ENCODE peak calls at places on chromosomes 5 and 9, in six cellular contexts. L is pancreas; U is lung; A is heart left ventricle; F is prostate gland; X is CD4-positive, CD25-positive, alpha-beta regulatory T cell. E is an unnamed sample.

GRCh38 chr5:15496886-15497285 is 3.1 kb upstream of the FBXL7 start:
- DNase-seq in L (no peak), U (no peak), A (no peak), F (no peak), X (no peak), E (no peak)

GRCh38 chr5:44245936-44246335 is 143.3 kb downstream of the FGF10 start:
- DNase-seq in L (no peak), U (no peak), A (no peak), F (no peak), X (no peak), E (no peak)

GRCh38 chr9:130835441-130836298 is 616 bp downstream of the ABL1 start:
- DNase-seq in L (peak; percentile 35), U (no peak), A (peak; percentile 67), F (no peak), X (no peak), E (no peak)

GRCh38 chr5:123039673-123040072 is 3.1 kb upstream of the PPIC start:
- DNase-seq in L (no peak), U (no peak), A (no peak), F (no peak), X (no peak), E (no peak)

GRCh38 chr9:16069671-16070586 is 517.1 kb downstream of the CCDC171 start:
- DNase-seq in L (no peak), U (no peak), A (no peak), F (no peak), X (no peak), E (no peak)

GRCh38 chr5:149685494-149685893 is 44.6 kb upstream of the PPARGC1B start:
- DNase-seq in L (no peak), U (no peak), A (no peak), F (no peak), X (no peak), E (no peak)

GRCh38 chr9:21549890-21550289 is 67.8 kb upstream of the IFNE start:
- DNase-seq in L (no peak), U (no peak), A (no peak), F (no peak), X (no peak), E (no peak)

GRCh38 chr9:73548201-73548600 is 396.5 kb downstream of the ANXA1 start:
- DNase-seq in L (no peak), U (no peak), A (no peak), F (no peak), X (no peak), E (peak; percentile 28)

GRCh38 chr5:155700333-155700732 is 626.6 kb upstream of the SGCD start:
- DNase-seq in L (no peak), U (no peak), A (no peak), F (no peak), X (no peak), E (no peak)

GRCh38 chr5:5589857-5590256 is 167.4 kb downstream of the ICE1 start:
- DNase-seq in L (no peak), U (no peak), A (no peak), F (no peak), X (no peak), E (no peak)
- H3K4me1 ChIP-seq in L (no peaks in the 10 kb centered on the region), U (no peaks in the 10 kb centered on the region), A (no peaks in the 10 kb centered on the region), F (no peaks in the 10 kb centered on the region), X (no peaks in the 10 kb centered on the region), E (no peaks in the 10 kb centered on the region)

DNA sequence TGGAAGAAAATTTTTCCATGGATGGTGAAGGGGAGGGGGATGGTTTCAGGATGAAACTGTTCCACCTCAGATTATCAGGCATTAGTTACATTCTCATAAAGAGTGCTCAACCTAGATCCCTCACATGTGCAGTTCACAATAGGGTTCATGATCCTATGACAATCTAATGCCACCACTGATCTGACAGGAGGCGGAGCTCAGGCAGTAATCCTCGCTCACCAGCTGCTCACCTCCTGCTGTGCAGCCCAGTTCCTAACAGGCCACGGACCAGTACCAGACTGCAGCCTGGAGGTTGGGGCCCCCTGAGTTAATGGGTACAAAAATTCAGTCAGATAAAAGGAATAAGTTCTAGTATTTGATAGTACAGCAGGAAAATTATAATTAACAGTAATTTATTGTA is 337.2 kb downstream of the NPR3 start:
- DNase-seq in L (no peak), U (no peak), A (no peak), F (no peak), X (no peak), E (no peak)
- H3K4me1 ChIP-seq in L (no peaks in the 10 kb centered on the region), U (no peaks in the 10 kb centered on the region), A (no peaks in the 10 kb centered on the region), F (no peaks in the 10 kb centered on the region), X (no peaks in the 10 kb centered on the region), E (peaks cover 20% of the 10 kb centered on the region)

GRCh38 chr5:167573274-167574127 is 717.9 kb upstream of the WWC1 start:
- DNase-seq in L (no peak), U (no peak), A (no peak), F (peak; percentile 38), X (no peak), E (peak; percentile 54)
- H3K4me1 ChIP-seq in L (no peaks in the 10 kb centered on the region), U (no peaks in the 10 kb centered on the region), A (no peaks in the 10 kb centered on the region), F (no peaks in the 10 kb centered on the region), X (no peaks in the 10 kb centered on the region), E (peaks cover 11% of the 10 kb centered on the region)

DNA sequence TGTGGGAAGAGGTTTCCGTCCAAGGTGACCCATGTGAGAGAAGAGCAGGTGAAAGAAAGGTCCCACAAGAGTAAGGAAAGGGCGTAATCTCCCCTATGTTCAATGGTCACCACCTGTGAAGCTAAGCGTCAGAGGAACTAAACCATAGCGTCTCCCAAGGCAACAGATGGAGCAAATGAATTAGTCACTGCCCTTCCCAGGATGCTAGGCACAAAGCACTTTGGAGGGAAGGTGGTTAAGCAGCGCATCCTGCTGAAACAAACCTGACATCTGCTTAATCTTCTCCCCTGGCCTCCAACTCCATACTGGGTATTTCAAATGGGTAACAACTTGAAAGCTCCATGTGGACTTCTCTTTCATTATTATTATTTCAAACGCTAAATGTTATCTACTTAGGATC is 227.4 kb downstream of the MLLT3 start:
- DNase-seq in L (no peak), U (no peak), A (no peak), F (no peak), X (no peak), E (no peak)
- H3K4me1 ChIP-seq in L (peaks cover 11% of the 10 kb centered on the region), U (peaks cover 2% of the 10 kb centered on the region), A (no peaks in the 10 kb centered on the region), F (no peaks in the 10 kb centered on the region), X (peaks cover 42% of the 10 kb centered on the region), E (no peaks in the 10 kb centered on the region)

DNA sequence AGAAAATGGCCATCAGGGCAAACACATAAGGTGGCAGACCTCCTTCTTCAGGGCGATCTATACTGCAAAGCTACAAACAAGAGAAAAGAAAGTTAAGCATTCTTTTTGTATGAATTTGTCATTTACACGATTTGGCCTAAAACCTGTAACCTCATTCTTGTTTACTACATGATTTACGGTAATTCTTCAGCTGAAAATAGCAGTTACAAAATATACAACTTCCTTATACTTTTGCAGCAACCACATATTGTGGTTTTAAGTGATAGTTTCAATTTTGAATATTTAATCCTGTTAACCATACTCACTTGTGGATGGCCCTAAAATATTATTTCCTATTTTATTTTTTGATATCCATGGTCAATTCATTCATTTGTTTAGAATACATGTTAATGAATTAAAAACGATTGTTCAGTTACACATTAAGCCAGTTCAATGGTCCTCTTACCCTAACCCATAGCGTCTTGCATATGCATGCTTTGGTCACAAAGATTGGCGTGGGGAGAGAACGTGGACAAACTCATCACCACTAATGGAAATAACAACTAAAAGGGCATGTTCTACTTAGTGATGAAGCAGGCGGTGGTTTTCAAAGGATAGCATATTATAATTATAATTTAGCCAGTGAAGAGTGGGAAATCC is 16.6 kb downstream of the TUT7 start:
- DNase-seq in L (no peak), U (no peak), A (no peak), F (no peak), X (no peak), E (no peak)
- H3K4me1 ChIP-seq in L (no peaks in the 10 kb centered on the region), U (no peaks in the 10 kb centered on the region), A (no peaks in the 10 kb centered on the region), F (no peaks in the 10 kb centered on the region), X (peaks cover 23% of the 10 kb centered on the region), E (peaks cover 31% of the 10 kb centered on the region)

DNA sequence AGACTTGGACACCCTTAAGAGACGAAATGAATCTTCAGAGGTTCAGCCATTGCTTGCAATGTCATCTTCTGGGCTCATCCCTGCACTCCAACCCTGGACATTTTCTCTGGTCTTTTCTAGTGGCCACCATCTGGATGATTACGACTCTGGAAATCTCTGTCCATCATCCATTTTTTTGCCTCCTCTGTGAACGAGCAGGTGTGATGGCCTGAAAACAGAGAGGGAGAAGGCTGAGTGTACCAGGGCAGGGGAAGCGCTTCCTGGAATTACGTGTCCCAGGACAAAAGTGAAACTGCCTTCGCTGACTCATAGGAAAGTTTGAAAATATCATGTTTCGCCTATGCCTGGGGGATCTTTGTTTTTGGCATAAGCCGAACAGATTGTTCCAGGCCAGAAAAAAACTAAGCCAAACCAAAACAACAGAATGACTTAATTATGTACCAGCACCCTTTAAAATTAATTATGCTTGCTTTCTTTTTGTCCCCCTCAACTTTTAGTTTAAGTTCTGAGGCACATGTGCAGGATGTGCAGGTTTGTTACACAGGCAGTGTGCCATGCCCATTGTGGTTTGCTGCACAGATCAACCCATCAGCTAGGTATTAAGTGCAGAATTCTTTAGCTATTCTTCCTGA is 31.9 kb downstream of the ANKRD33B start:
- DNase-seq in L (peak; percentile 8), U (no peak), A (no peak), F (peak; percentile 68), X (no peak), E (peak; percentile 94)
- H3K4me1 ChIP-seq in L (no peaks in the 10 kb centered on the region), U (peaks cover 17% of the 10 kb centered on the region), A (peaks cover 3% of the 10 kb centered on the region), F (no peaks in the 10 kb centered on the region), X (peaks cover 14% of the 10 kb centered on the region), E (peaks cover 69% of the 10 kb centered on the region)

GRCh38 chr9:123375725-123376132 is 19.7 kb downstream of the CRB2 start:
- DNase-seq in L (no peak), U (no peak), A (no peak), F (no peak), X (no peak), E (no peak)

GRCh38 chr9:123371805-123372590 is 16.0 kb downstream of the CRB2 start:
- DNase-seq in L (no peak), U (no peak), A (no peak), F (no peak), X (no peak), E (no peak)

GRCh38 chr9:123372766-123373446 is 16.9 kb downstream of the CRB2 start:
- DNase-seq in L (no peak), U (no peak), A (no peak), F (no peak), X (no peak), E (no peak)

GRCh38 chr9:123373447-123373923 is 17.5 kb downstream of the CRB2 start:
- DNase-seq in L (no peak), U (no peak), A (no peak), F (no peak), X (no peak), E (no peak)

DNA sequence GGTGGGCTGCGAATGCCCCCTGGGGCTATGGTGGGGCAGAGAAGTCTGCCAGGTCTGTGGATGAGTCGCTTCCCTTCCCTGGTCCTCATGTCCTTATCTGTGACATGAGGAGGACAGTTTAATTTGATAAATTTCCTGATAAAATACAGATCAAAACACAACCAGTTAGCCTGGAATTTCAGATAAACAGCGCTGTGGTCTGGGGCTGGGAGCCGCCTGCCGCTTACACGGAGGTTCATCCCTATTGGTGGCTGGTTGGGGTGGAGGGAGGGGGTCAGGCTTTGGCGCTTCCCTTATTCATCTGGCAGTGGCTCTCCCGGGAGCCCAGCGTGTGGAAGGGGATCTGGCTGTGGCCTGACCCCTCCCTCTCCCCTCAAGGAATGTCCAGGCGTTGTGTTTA is 17.9 kb downstream of the CRB2 start:
- DNase-seq in L (no peak), U (no peak), A (no peak), F (no peak), X (no peak), E (no peak)
- H3K4me1 ChIP-seq in L (no peaks in the 10 kb centered on the region), U (no peaks in the 10 kb centered on the region), A (no peaks in the 10 kb centered on the region), F (no peaks in the 10 kb centered on the region), X (no peaks in the 10 kb centered on the region), E (no peaks in the 10 kb centered on the region)